ENCODE peak calls at places on chromosomes 11 and 22, in seven cellular contexts. P is naive thymus-derived CD8-positive, alpha-beta T cell; K is adipocyte; D is MG63; A is kidney glomerular epithelial cell; L is choroid plexus epithelial cell; H is ELR. Z is an unnamed sample.
A peak's percentile ranks its signal among the peaks of the same experiment; 100 is the strongest.

GRCh38 chr11:125931681-125932080 is 14.2 kb upstream of the VSIG10L2 start:
- DNase-seq in P (no peak), D (no peak), K (no peak), A (no peak), H (no peak), L (no peak), Z (no peak)

GRCh38 chr11:86040919-86041318 is 28.0 kb downstream of the PICALM start:
- DNase-seq in P (no peak), H (no peak), L (no peak), K (peak; percentile 12), A (no peak), D (no peak), Z (no peak)

GRCh38 chr22:23764931-23765881 is 2.4 kb downstream of the C22orf15 start:
- DNase-seq in H (no peak), L (no peak), P (no peak), D (no peak), A (no peak), K (no peak), Z (no peak)

GRCh38 chr22:19986011-19986409 is 30.6 kb downstream of the ARVCF start:
- DNase-seq in H (no peak), A (no peak), L (no peak), P (no peak), K (no peak), D (no peak), Z (no peak)

GRCh38 chr11:64804346-64805210 is 1.6 kb upstream of the MAP4K2 start:
- DNase-seq in H (no peak), L (no peak), A (no peak), P (no peak), K (no peak), D (no peak), Z (no peak)

GRCh38 chr22:27836181-27836580 is 34.6 kb upstream of the MN1 start:
- DNase-seq in P (no peak), H (no peak), L (no peak), D (no peak), A (no peak), K (peak; percentile 81), Z (no peak)

GRCh38 chr11:114832532-114833125 is 154.3 kb downstream of the NXPE2 start:
- DNase-seq in L (no peak), H (no peak), D (no peak), K (no peak), A (no peak), P (no peak), Z (no peak)

GRCh38 chr11:119316729-119317591 is at the start of gene MCAM:
- DNase-seq in P (no peak), A (no peak), H (peak; percentile 42), D (peak; percentile 16), L (peak; percentile 41), K (peak; percentile 54), Z (no peak)

GRCh38 chr11:3156282-3156660 is 8.8 kb downstream of the OSBPL5 start:
- DNase-seq in K (peak; percentile 46), P (no peak), L (peak; percentile 27), D (no peak), A (no peak), H (no peak), Z (no peak)

GRCh38 chr11:64032050-64032449 is 3.7 kb upstream of the FLRT1 start:
- DNase-seq in P (no peak), A (no peak), D (no peak), K (no peak), L (peak; percentile 18), H (peak; percentile 51), Z (no peak)

GRCh38 chr11:2898366-2899079 is 12.9 kb upstream of the CDKN1C start:
- DNase-seq in H (peak; percentile 95), L (peak; percentile 95), A (no peak), P (no peak), K (peak; percentile 78), D (peak; percentile 80), Z (peak; percentile 70)

GRCh38 chr11:76830639-76831312 is 29.9 kb upstream of the ACER3 start:
- DNase-seq in K (peak; percentile 84), D (peak; percentile 76), A (no peak), L (peak; percentile 90), H (peak; percentile 72), P (no peak), Z (no peak)

GRCh38 chr11:91730071-91730470 is 494.5 kb upstream of the FAT3 start:
- DNase-seq in H (no peak), A (no peak), P (no peak), L (peak; percentile 7), K (no peak), D (no peak), Z (no peak)

GRCh38 chr11:406796-407650 is 7.8 kb downstream of the SIGIRR start:
- DNase-seq in K (peak; percentile 79), L (peak; percentile 82), P (peak; percentile 94), D (peak; percentile 91), H (peak; percentile 87), A (no peak), Z (no peak)

GRCh38 chr11:2446590-2447252 is 1.9 kb downstream of the KCNQ1 start:
- DNase-seq in H (no peak), L (no peak), D (no peak), A (no peak), K (no peak), P (no peak), Z (no peak)

GRCh38 chr22:38348751-38349496 is 31.7 kb upstream of the CSNK1E start:
- DNase-seq in P (no peak), A (no peak), D (no peak), K (no peak), H (no peak), L (no peak), Z (no peak)

GRCh38 chr11:5369793-5370192 is 13.8 kb upstream of the OR51M1 start:
- DNase-seq in H (peak; percentile 80), L (peak; percentile 88), A (no peak), D (no peak), P (no peak), K (peak; percentile 87), Z (no peak)

GRCh38 chr22:48926663-48927062 is 901.0 kb downstream of the BRD1 start:
- DNase-seq in L (no peak), P (no peak), K (no peak), H (no peak), D (no peak), A (no peak), Z (no peak)

GRCh38 chr11:19218801-19219460 is 17.1 kb upstream of the CSRP3 start:
- DNase-seq in H (no peak), D (no peak), K (peak; percentile 5), A (no peak), P (no peak), L (no peak), Z (no peak)

GRCh38 chr11:101436511-101437142 is 147.2 kb downstream of the TRPC6 start:
- DNase-seq in A (peak; percentile 25), H (peak; percentile 59), D (no peak), L (peak; percentile 62), K (peak; percentile 61), P (no peak), Z (no peak)

GRCh38 chr22:29733362-29734322 is 13.8 kb downstream of the CABP7 start:
- DNase-seq in P (no peak), D (no peak), L (no peak), A (peak; percentile 38), H (no peak), K (no peak), Z (no peak)

GRCh38 chr11:75668508-75669297 is at the start of gene MAP6:
- DNase-seq in L (no peak), D (no peak), K (peak; percentile 68), A (no peak), H (peak; percentile 24), P (no peak), Z (no peak)

GRCh38 chr11:66070604-66071325 is 693 bp downstream of the PACS1 start:
- DNase-seq in P (peak; percentile 30), D (peak; percentile 44), K (peak; percentile 76), A (no peak), H (peak; percentile 68), L (peak; percentile 39), Z (no peak)

GRCh38 chr11:119752324-119752723 is 23.3 kb upstream of the NECTIN1 start:
- DNase-seq in A (no peak), P (no peak), L (no peak), K (no peak), H (no peak), D (no peak), Z (no peak)

GRCh38 chr11:60761436-60762190 is 4.9 kb downstream of the MS4A15 start:
- DNase-seq in A (no peak), D (no peak), L (no peak), K (no peak), P (no peak), H (no peak), Z (no peak)

GRCh38 chr11:78094250-78094649 is 14.6 kb upstream of the NDUFC2 start:
- DNase-seq in A (no peak), L (no peak), K (no peak), H (no peak), P (no peak), D (no peak), Z (no peak)

GRCh38 chr11:33935466-33935865 is 43.6 kb upstream of the LMO2 start:
- DNase-seq in H (no peak), P (no peak), A (no peak), L (no peak), D (no peak), K (no peak), Z (no peak)

GRCh38 chr11:117072517-117073218 is 25.6 kb downstream of the SIK3 start:
- DNase-seq in D (peak; percentile 17), P (no peak), L (peak; percentile 92), K (peak; percentile 87), A (peak; percentile 87), H (peak; percentile 95), Z (peak; percentile 89)

GRCh38 chr11:7617032-7617431 is 56.3 kb downstream of the CYB5R2 start:
- DNase-seq in H (no peak), D (no peak), A (no peak), L (no peak), K (no peak), P (no peak), Z (no peak)

GRCh38 chr11:87445002-87445401 is 407.3 kb downstream of the TMEM135 start:
- DNase-seq in H (peak; percentile 80), A (peak; percentile 41), D (no peak), P (no peak), L (peak; percentile 46), K (peak; percentile 66), Z (no peak)

GRCh38 chr11:126584028-126584427 is 228.5 kb downstream of the ST3GAL4 start:
- DNase-seq in P (no peak), A (no peak), L (no peak), H (no peak), K (no peak), D (no peak), Z (no peak)

GRCh38 chr11:14414470-14415461 is 55.8 kb upstream of the RRAS2 start:
- DNase-seq in A (no peak), P (peak; percentile 62), H (peak; percentile 58), K (no peak), D (peak; percentile 17), L (peak; percentile 39), Z (no peak)

GRCh38 chr11:76270387-76270786 is 64.1 kb upstream of the WNT11 start:
- DNase-seq in P (no peak), D (no peak), L (peak; percentile 18), H (no peak), A (no peak), K (no peak), Z (no peak)

GRCh38 chr22:50250555-50251471 is at the start of gene HDAC10:
- DNase-seq in A (peak; percentile 63), H (peak; percentile 87), P (peak; percentile 78), K (peak; percentile 93), L (peak; percentile 82), D (peak; percentile 85), Z (no peak)

GRCh38 chr11:80297808-80298460 is 857.1 kb upstream of the TENM4 start:
- DNase-seq in D (peak; percentile 9), L (peak; percentile 67), K (peak; percentile 68), P (no peak), A (peak; percentile 76), H (peak; percentile 1), Z (peak; percentile 70)

GRCh38 chr11:102436546-102436945 is 16.0 kb downstream of the TMEM123 start:
- DNase-seq in K (peak; percentile 89), D (no peak), H (peak; percentile 55), L (no peak), P (no peak), A (no peak), Z (no peak)

GRCh38 chr11:27553186-27553585 is 46.6 kb upstream of the LIN7C start:
- DNase-seq in D (peak; percentile 3), K (no peak), A (no peak), L (no peak), P (no peak), H (no peak), Z (peak; percentile 35)

Z was measured in kidney epithelial cell.